ENCODE peak calls at places on chromosomes 2 and 18, in four cellular contexts. M, L, G and S are unnamed samples.

GRCh38 chr2:179332903-179333302 is 68.3 kb upstream of the SESTD1 start:
- DNase-seq in M (no peak), L (peak; percentile 55), G (no peak), S (no peak)

GRCh38 chr2:195561205-195562032 is 95.6 kb upstream of the SLC39A10 start:
- DNase-seq in M (no peak), L (peak; percentile 92), G (no peak), S (no peak)

GRCh38 chr2:235091421-235091820 is 139.6 kb downstream of the SH3BP4 start:
- DNase-seq in M (no peak), L (no peak), G (no peak), S (no peak)

GRCh38 chr2:184646177-184646576 is 47.8 kb downstream of the ZNF804A start:
- DNase-seq in M (no peak), L (peak; percentile 63), G (no peak), S (no peak)

GRCh38 chr2:230418341-230419016 is 2.5 kb downstream of the SP100 start:
- DNase-seq in M (no peak), L (peak; percentile 57), G (no peak), S (no peak)

GRCh38 chr2:150866431-150866830 is 379.0 kb upstream of the RND3 start:
- DNase-seq in M (no peak), L (no peak), G (no peak), S (no peak)

GRCh38 chr2:155546715-155547555 is 785.6 kb downstream of the NR4A2 start:
- DNase-seq in M (peak; percentile 1), L (peak; percentile 0), G (no peak), S (no peak)

GRCh38 chr2:216319771-216320170 is 52.5 kb downstream of the MARCHF4 start:
- DNase-seq in M (no peak), L (no peak), G (no peak), S (no peak)

GRCh38 chr2:37085731-37086147 is 1.4 kb downstream of the GPATCH11 start:
- DNase-seq in M (no peak), L (peak; percentile 51), G (no peak), S (no peak)

GRCh38 chr18:34990571-34990970 is 50.6 kb upstream of the MAPRE2 start:
- DNase-seq in M (no peak), L (peak; percentile 80), G (no peak), S (no peak)

GRCh38 chr2:236572482-236572881 is 2.9 kb downstream of the ACKR3 start:
- DNase-seq in M (no peak), L (no peak), G (no peak), S (peak; percentile 71)

GRCh38 chr2:54092940-54093339 is 22.5 kb upstream of the ACYP2 start:
- DNase-seq in M (no peak), L (no peak), G (no peak), S (no peak)

GRCh38 chr18:8507361-8507760 is 101.9 kb upstream of the RAB12 start:
- DNase-seq in M (peak; percentile 31), L (no peak), G (no peak), S (no peak)

GRCh38 chr2:191831410-191831994 is 15.4 kb downstream of the CAVIN2 start:
- DNase-seq in M (no peak), L (no peak), G (no peak), S (no peak)

GRCh38 chr2:45334241-45334860 is 276.7 kb downstream of the SRBD1 start:
- DNase-seq in M (peak; percentile 37), L (no peak), G (no peak), S (no peak)

GRCh38 chr2:226913641-226914040 is 77.8 kb downstream of the RHBDD1 start:
- DNase-seq in M (no peak), L (no peak), G (no peak), S (no peak)

GRCh38 chr2:159658887-159659437 is 42.6 kb upstream of the BAZ2B start:
- DNase-seq in M (no peak), L (no peak), G (peak; percentile 79), S (no peak)

GRCh38 chr18:44130365-44130942 is 550.2 kb upstream of the SETBP1 start:
- DNase-seq in M (peak; percentile 59), L (peak; percentile 26), G (no peak), S (no peak)

GRCh38 chr18:68104036-68104435 is 587.5 kb upstream of the DSEL start:
- DNase-seq in M (no peak), L (no peak), G (no peak), S (no peak)

GRCh38 chr18:59823611-59824195 is 76.1 kb upstream of the PMAIP1 start:
- DNase-seq in M (peak; percentile 64), L (peak; percentile 62), G (peak; percentile 86), S (peak; percentile 60)

GRCh38 chr2:195413422-195413821 is 243.6 kb upstream of the SLC39A10 start:
- DNase-seq in M (no peak), L (no peak), G (no peak), S (no peak)

GRCh38 chr2:188385857-188386256 is 94.2 kb downstream of the GULP1 start:
- DNase-seq in M (no peak), L (no peak), G (no peak), S (no peak)

GRCh38 chr2:946073-947005 is 4.3 kb upstream of the SNTG2 start:
- DNase-seq in M (no peak), L (no peak), G (no peak), S (no peak)

GRCh38 chr2:11802782-11803191 is 56.4 kb downstream of the LPIN1 start:
- DNase-seq in M (no peak), L (no peak), G (no peak), S (no peak)

GRCh38 chr2:128311755-128312341 is 6.8 kb downstream of the HS6ST1 start:
- DNase-seq in M (peak; percentile 13), L (no peak), G (no peak), S (no peak)

GRCh38 chr2:19871836-19872235 is 29.9 kb downstream of the TTC32 start:
- DNase-seq in M (no peak), L (no peak), G (no peak), S (no peak)

GRCh38 chr2:218269900-218270720 is at the start of the genes AAMP and PNKD:
- DNase-seq in M (peak; percentile 99), L (peak; percentile 100), G (peak; percentile 100), S (peak; percentile 100)

GRCh38 chr2:168550670-168551069 is 94.6 kb downstream of the CERS6 start:
- DNase-seq in M (no peak), L (no peak), G (no peak), S (no peak)

GRCh38 chr2:169476459-169476858 is 2.8 kb upstream of the BBS5 start:
- DNase-seq in M (no peak), L (peak; percentile 80), G (no peak), S (no peak)

GRCh38 chr2:158191569-158191968 is 89.9 kb downstream of the UPP2 start:
- DNase-seq in M (no peak), L (no peak), G (no peak), S (peak; percentile 13)

GRCh38 chr2:42922790-42923631 is 130.6 kb upstream of the HAAO start:
- DNase-seq in M (no peak), L (peak; percentile 66), G (no peak), S (no peak)

GRCh38 chr18:58671941-58672565 is 788 bp downstream of the MALT1 start:
- DNase-seq in M (no peak), L (peak; percentile 69), G (no peak), S (no peak)

GRCh38 chr18:58670561-58671121 is 624 bp upstream of the MALT1 start:
- DNase-seq in M (peak; percentile 27), L (peak; percentile 41), G (no peak), S (no peak)

GRCh38 chr18:58669731-58670379 is 1.4 kb upstream of the MALT1 start:
- DNase-seq in M (no peak), L (peak; percentile 90), G (no peak), S (no peak)

GRCh38 chr18:58668897-58669296 is 2.4 kb upstream of the MALT1 start:
- DNase-seq in M (no peak), L (peak; percentile 75), G (no peak), S (no peak)

DNA sequence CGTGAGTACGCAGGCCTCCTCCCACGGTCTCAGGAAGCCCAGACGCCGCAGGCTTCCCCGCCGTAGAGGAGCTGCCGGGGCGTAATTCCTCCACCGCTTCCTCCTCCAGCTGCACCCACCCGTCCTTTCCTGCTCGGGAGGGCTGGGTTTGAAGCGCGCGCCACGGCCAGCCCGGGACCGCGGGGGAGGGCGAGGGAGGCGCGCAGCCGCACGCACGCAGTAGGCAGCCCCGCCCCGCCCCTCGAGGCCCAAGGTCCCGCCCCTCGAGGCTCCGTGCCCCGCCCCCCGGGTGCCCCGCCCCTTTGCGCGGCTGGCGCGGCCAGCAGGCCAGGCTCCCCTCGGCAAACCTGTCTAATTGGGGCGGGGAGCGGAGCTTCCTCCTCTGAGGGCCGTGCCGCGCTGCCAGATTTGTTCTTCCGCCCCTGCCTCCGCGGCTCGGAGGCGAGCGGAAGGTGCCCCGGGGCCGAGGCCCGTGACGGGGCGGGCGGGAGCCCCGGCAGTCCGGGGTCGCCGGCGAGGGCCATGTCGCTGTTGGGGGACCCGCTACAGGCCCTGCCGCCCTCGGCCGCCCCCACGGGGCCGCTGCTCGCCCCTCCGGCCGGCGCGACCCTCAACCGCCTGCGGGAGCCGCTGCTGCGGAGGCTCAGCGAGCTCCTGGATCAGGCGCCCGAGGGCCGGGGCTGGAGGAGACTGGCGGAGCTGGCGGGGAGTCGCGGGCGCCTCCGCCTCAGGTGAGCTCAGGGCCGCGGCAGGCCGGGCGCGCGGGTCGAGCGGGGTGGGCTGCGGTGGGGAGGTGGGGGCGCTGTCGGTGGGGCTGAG is at the start of gene MALT1:
- DNase-seq in M (peak; percentile 98), L (peak; percentile 89), G (peak; percentile 93), S (peak; percentile 95)
- TF ChIP-seq CTCF in M (no peak), L (no peak), G (peak; percentile 13), S (no peak)

DNA sequence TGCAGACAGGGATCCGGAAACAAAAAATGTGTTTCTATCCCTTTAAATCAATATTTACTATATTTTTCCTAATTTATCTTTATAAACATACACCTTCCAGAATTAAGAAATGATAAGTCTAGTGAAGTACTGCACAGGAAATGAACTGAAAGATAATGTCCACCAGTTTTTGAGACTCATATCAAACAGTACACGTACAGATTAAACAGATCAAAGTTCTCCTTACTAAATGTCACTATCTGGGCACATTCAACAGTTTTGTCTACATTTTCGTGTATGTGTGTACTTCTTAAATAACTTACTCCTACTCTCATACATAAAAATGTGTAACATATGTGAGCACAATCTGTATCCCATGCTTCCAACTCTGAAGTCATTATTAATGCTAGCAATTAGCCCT is 108.0 kb downstream of the MEP1B start:
- DNase-seq in M (no peak), L (no peak), G (no peak), S (no peak)
- H3K27ac ChIP-seq in M (peak overlapping the region; percentile 86), L (no peak overlapping the region), G (no peak overlapping the region), S (no peak overlapping the region)

GRCh38 chr18:75159238-75159518 is 49.8 kb downstream of the PTGR3 start:
- DNase-seq in M (no peak), L (no peak), G (no peak), S (no peak)

GRCh38 chr18:75161629-75162028 is 47.3 kb downstream of the PTGR3 start:
- DNase-seq in M (no peak), L (no peak), G (no peak), S (no peak)

GRCh38 chr18:75158465-75159237 is 50.3 kb downstream of the PTGR3 start:
- DNase-seq in M (no peak), L (no peak), G (no peak), S (no peak)

GRCh38 chr18:75162467-75162866 is 46.5 kb downstream of the PTGR3 start:
- DNase-seq in M (no peak), L (peak; percentile 3), G (no peak), S (peak; percentile 43)

GRCh38 chr18:75160315-75160714 is 48.6 kb downstream of the PTGR3 start:
- DNase-seq in M (no peak), L (no peak), G (no peak), S (no peak)
- TF ChIP-seq CTCF in M (no peak), L (no peak), G (no peak), S (no peak)

DNA sequence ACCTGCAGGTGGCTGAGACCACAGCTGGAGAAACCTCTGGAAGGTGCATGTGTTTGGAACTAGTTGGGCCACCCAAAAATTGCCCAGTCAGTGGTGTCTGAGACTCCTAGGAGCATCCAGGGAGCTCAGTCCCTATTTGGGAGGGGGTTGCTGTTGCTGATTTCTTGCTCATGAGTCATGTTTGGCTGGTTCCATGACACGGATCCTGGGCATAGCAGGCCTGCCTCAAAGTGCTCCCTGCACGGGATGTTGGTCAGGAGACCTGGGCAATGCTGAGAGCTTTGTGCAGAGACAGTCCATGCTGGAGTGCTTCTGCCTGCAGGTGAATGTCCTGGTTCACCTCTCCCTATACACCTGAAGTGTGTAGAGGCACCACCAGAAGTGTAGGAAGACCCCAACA is 194.2 kb downstream of the GLI2 start:
- DNase-seq in M (no peak), L (no peak), G (no peak), S (no peak)
- H3K27ac ChIP-seq in M (no peak overlapping the region), L (no peak overlapping the region), G (no peak overlapping the region), S (no peak overlapping the region)